ENCODE peak calls at places on chromosomes 1 and 21, in ten cellular contexts. W, S, B, Q, H, F, A, V, P and D are unnamed samples.

GRCh38 chr1:21499283-21499945 is 9.8 kb upstream of the ALPL start:
- DNase-seq in B (no peak), P (no peak), W (no peak), S (no peak), Q (no peak), A (no peak), H (no peak), V (no peak), F (no peak), D (no peak)

GRCh38 chr21:45080639-45081414 is 6.4 kb downstream of the ADARB1 start:
- DNase-seq in W (no peak), F (no peak), B (no peak), A (no peak), P (no peak), V (no peak), Q (no peak), H (peak), S (no peak), D (no peak)

GRCh38 chr1:26168410-26169167 is at the start of gene C1orf232:
- DNase-seq in P (no peak), F (no peak), Q (peak), S (peak), A (no peak), W (no peak), V (no peak), B (no peak), H (no peak), D (no peak)

GRCh38 chr1:19359357-19359756 is 47.2 kb downstream of the SLC66A1 start:
- DNase-seq in H (no peak), B (no peak), Q (no peak), W (no peak), S (no peak), F (no peak), A (no peak), P (no peak), V (no peak), D (no peak)

GRCh38 chr1:5599541-5599940 is 392.7 kb downstream of the NPHP4 start:
- DNase-seq in H (no peak), S (no peak), A (no peak), W (no peak), F (no peak), Q (no peak), B (peak), V (no peak), P (peak), D (no peak)

GRCh38 chr1:166882893-166883292 is 6.8 kb upstream of the TADA1 start:
- DNase-seq in F (no peak), W (no peak), Q (no peak), H (no peak), B (no peak), A (no peak), S (no peak), V (no peak), P (no peak), D (no peak)

GRCh38 chr1:62356257-62356835 is 37.1 kb upstream of the KANK4 start:
- DNase-seq in H (no peak), F (peak), W (peak), A (no peak), S (no peak), P (no peak), V (no peak), Q (no peak), B (no peak), D (no peak)

GRCh38 chr1:243713470-243714186 is 136.4 kb downstream of the AKT3 start:
- DNase-seq in V (no peak), S (peak), Q (no peak), H (no peak), P (no peak), B (no peak), F (no peak), W (no peak), A (no peak), D (no peak)

GRCh38 chr1:229664133-229664689 is 38.2 kb downstream of the URB2 start:
- DNase-seq in A (no peak), V (no peak), F (peak), S (peak), W (no peak), B (peak), H (no peak), P (no peak), Q (peak), D (peak)

GRCh38 chr1:6507461-6507911 is 16.0 kb upstream of the PLEKHG5 start:
- DNase-seq in F (no peak), B (no peak), P (no peak), Q (no peak), W (no peak), V (peak), H (no peak), A (no peak), S (no peak), D (no peak)

GRCh38 chr1:153346067-153346723 is 2.4 kb downstream of the PGLYRP4 start:
- DNase-seq in P (no peak), B (no peak), H (no peak), S (no peak), W (no peak), Q (no peak), A (no peak), F (no peak), V (no peak), D (no peak)

GRCh38 chr1:29520571-29521437 is 284.5 kb downstream of the PTPRU start:
- DNase-seq in H (peak), S (no peak), W (no peak), Q (no peak), B (peak), V (no peak), A (no peak), P (no peak), F (no peak), D (no peak)

GRCh38 chr1:94927405-94928175 is 680 bp upstream of the CNN3 start:
- DNase-seq in H (no peak), A (peak), S (no peak), P (no peak), B (no peak), W (peak), Q (no peak), F (no peak), V (no peak), D (peak)

GRCh38 chr21:42093991-42094417 is 22.9 kb downstream of the UMODL1 start:
- DNase-seq in H (no peak), W (no peak), P (no peak), A (no peak), V (no peak), Q (no peak), B (no peak), S (no peak), F (no peak), D (no peak)

GRCh38 chr1:81780705-81781454 is 19.9 kb upstream of the ADGRL2 start:
- DNase-seq in W (no peak), F (no peak), B (no peak), V (no peak), A (no peak), H (no peak), P (no peak), Q (no peak), S (no peak), D (no peak)

GRCh38 chr21:26747216-26747615 is 98.0 kb downstream of the ADAMTS1 start:
- DNase-seq in P (no peak), B (no peak), V (no peak), Q (no peak), W (no peak), F (no peak), S (no peak), A (no peak), H (no peak), D (no peak)

GRCh38 chr1:205270764-205271163 is 43.0 kb downstream of the TMCC2 start:
- DNase-seq in H (no peak), P (no peak), S (no peak), Q (peak), B (no peak), V (no peak), F (no peak), W (peak), A (no peak), D (no peak)

GRCh38 chr1:223123238-223123976 is 19.6 kb downstream of the TLR5 start:
- DNase-seq in W (peak), Q (peak), V (peak), B (peak), P (no peak), S (peak), A (peak), H (peak), F (no peak), D (peak)

GRCh38 chr1:180631766-180632325 is at the start of gene XPR1:
- DNase-seq in Q (peak), F (peak), S (peak), B (peak), P (peak), W (peak), A (peak), V (peak), H (peak), D (peak)

GRCh38 chr1:63917571-63918394 is 144.0 kb downstream of the ROR1 start:
- DNase-seq in P (no peak), A (no peak), V (no peak), W (peak), Q (peak), S (no peak), H (no peak), B (no peak), F (no peak), D (no peak)

GRCh38 chr1:15691434-15692032 is 7.4 kb downstream of the PLEKHM2 start:
- DNase-seq in S (no peak), F (no peak), W (no peak), V (no peak), H (no peak), B (no peak), A (no peak), P (no peak), Q (no peak), D (no peak)

GRCh38 chr21:27580276-27580675 is 613.4 kb upstream of the ADAMTS5 start:
- DNase-seq in A (no peak), F (no peak), P (no peak), S (no peak), V (no peak), Q (no peak), H (no peak), B (no peak), W (no peak), D (no peak)

GRCh38 chr21:41876396-41876795 is 2.7 kb downstream of the PRDM15 start:
- DNase-seq in A (no peak), P (no peak), F (no peak), H (no peak), W (no peak), B (no peak), S (no peak), Q (no peak), V (no peak), D (no peak)

GRCh38 chr1:53616511-53616910 is 122.5 kb downstream of the GLIS1 start:
- DNase-seq in A (no peak), Q (no peak), F (no peak), W (no peak), P (no peak), H (peak), S (no peak), V (no peak), B (peak), D (no peak)

DNA sequence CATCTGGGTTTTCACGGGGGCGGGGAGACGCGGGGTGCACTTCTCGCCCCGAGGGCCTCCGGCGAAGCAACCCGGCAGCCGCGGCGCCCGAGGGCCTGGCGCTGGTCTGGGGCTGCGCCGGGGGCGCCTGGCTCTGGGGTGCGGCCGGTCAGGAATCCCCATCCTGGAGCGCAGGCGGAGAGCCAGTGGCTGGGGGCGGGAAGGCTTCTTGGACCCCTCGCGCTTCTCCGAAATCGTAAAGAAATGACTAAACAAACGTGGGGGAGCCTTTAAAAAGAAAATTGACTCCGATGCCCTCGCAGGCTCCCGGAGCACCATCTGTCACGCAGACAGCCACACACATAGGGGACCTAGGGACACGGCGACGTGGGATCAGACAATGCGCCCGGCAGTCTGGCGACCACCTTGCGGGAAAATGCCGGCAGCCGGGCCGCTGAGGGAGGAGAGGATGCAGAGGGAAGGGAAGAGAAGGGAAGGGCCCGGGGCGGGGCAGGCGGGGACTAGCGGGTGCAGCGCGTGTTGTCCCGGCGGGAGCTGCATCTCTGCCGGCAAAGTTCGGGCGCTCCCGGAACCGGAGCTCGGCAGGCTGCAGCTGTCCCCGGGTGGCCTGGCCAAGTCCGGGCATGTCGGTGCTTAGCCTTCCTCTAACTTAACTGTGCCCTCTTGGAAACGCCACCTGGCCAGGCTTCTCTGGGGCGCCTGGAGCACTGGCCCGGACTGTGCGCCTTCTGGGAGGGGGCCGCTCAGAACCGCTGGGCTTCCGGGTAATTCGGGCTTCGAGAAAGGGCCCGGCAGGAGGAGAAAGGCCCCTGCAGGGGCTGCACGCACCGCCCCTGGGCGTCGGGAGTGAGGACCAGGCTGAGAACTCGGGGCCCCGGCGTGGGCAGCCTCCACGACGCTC is 1.9 kb downstream of the NHLH2 start:
- DNase-seq in H (no peak), A (no peak), B (peak), S (no peak), W (no peak), V (peak), Q (no peak), F (no peak), P (no peak), D (no peak)
- H3K4me3 ChIP-seq in H (no peak), A (no peak), B (peak), S (peak), W (no peak), V (peak), Q (no peak), F (no peak), P (peak), D (no peak)

GRCh38 chr21:38236232-38236631 is 20.6 kb upstream of the KCNJ15 start:
- DNase-seq in V (no peak), P (no peak), B (no peak), F (no peak), Q (no peak), H (no peak), W (no peak), A (no peak), S (no peak), D (no peak)
- TF ChIP-seq CTCF in V (no peak), P (no peak), B (no peak), F (peak), Q (no peak), H (no peak), W (no peak), A (no peak), S (no peak), D (no peak)

DNA sequence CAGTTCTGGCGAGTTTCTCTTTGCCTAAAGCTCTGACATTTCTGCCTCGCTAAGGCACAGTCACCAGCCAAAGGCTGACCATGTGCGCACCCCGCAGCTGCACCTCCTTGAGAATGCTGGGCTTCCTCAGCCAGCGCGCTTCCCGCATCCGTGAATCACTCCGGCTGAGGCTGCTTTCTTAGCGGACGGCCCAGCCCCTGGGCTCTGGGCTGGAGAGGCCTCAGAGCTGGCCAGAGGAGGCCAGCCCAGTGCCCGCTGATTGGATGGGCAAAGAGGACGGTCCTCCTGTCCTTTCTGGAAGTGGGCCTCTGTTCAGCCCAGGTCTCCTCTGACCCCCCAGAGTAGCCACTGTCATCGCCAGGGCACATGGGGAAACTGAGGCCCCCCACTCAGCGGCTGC is 56.1 kb downstream of the PRDM16 start:
- DNase-seq in W (no peak), B (no peak), V (peak), P (no peak), A (no peak), S (no peak), F (no peak), H (no peak), Q (no peak), D (no peak)
- TF ChIP-seq EP300 in W (no peak), B (no peak), V (no peak), P (no peak), A (no peak), S (no peak), F (no peak), H (no peak), Q (no peak), D (no peak)

GRCh38 chr21:43297989-43298388 is 128.9 kb downstream of the SIK1 start:
- DNase-seq in P (no peak), V (no peak), S (peak), W (no peak), A (no peak), H (no peak), B (no peak), F (no peak), Q (no peak), D (no peak)

GRCh38 chr21:43298546-43299440 is 128.1 kb downstream of the SIK1 start:
- DNase-seq in Q (no peak), P (no peak), H (no peak), A (no peak), W (no peak), B (no peak), V (no peak), S (peak), F (no peak), D (no peak)

GRCh38 chr21:43300496-43301423 is 126.2 kb downstream of the SIK1 start:
- DNase-seq in V (peak), F (no peak), W (no peak), A (peak), P (no peak), Q (no peak), B (no peak), H (no peak), S (peak), D (no peak)

GRCh38 chr21:43301424-43302355 is 125.2 kb downstream of the SIK1 start:
- DNase-seq in H (no peak), B (no peak), W (no peak), S (peak), P (no peak), A (no peak), V (no peak), F (no peak), Q (no peak), D (no peak)

GRCh38 chr21:43299441-43300277 is 127.3 kb downstream of the SIK1 start:
- DNase-seq in H (no peak), V (no peak), P (no peak), F (no peak), A (peak), S (peak), Q (no peak), W (no peak), B (no peak), D (no peak)
- H3K4me3 ChIP-seq in H (no peak), V (no peak), P (no peak), F (no peak), A (no peak), S (no peak), Q (no peak), W (no peak), B (no peak), D (no peak)